ENCODE peak calls at places on chromosomes 6 and 20, in four cellular contexts. E is NCI-H524, X is transverse colon, G is iris pigment epithelial cell. W is an unnamed sample.

GRCh38 chr20:24723953-24724352 is 225.1 kb upstream of the CST7 start:
- DNase-seq in X (no peak), E (no peak), G (no peak), W (no peak)

GRCh38 chr6:41471064-41471895 is 74.9 kb upstream of the FOXP4 start:
- DNase-seq in G (no peak), X (no peak), E (no peak), W (no peak)

GRCh38 chr20:44776977-44777376 is 31.3 kb downstream of the KCNK15 start:
- DNase-seq in G (peak), E (no peak), X (no peak), W (no peak)

GRCh38 chr6:53585208-53585903 is 40.5 kb upstream of the GCLC start:
- DNase-seq in G (no peak), X (no peak), E (no peak), W (no peak)

GRCh38 chr20:23637282-23638221 is at the start of gene CST3:
- DNase-seq in E (peak), G (peak), X (peak), W (peak)

GRCh38 chr6:90411292-90411781 is 114.7 kb upstream of the BACH2 start:
- DNase-seq in G (peak), E (no peak), X (no peak), W (no peak)

GRCh38 chr20:14197097-14197496 is 140.3 kb downstream of the FLRT3 start:
- DNase-seq in X (no peak), E (no peak), G (peak), W (no peak)

GRCh38 chr6:20487669-20488375 is 46.4 kb upstream of the CDKAL1 start:
- DNase-seq in G (peak), X (no peak), E (no peak), W (no peak)

GRCh38 chr20:35276408-35276807 is 1.5 kb downstream of the MMP24OS start:
- DNase-seq in G (no peak), E (no peak), X (no peak), W (no peak)

GRCh38 chr6:10720229-10720959 is 2.5 kb upstream of the TMEM14C start:
- DNase-seq in E (no peak), G (peak), X (peak), W (peak)

GRCh38 chr20:50701055-50701963 is 10.0 kb upstream of the RIPOR3 start:
- DNase-seq in G (no peak), X (no peak), E (no peak), W (no peak)

GRCh38 chr6:69179681-69180080 is 544.6 kb downstream of the ADGRB3 start:
- DNase-seq in X (no peak), G (peak), E (no peak), W (no peak)

GRCh38 chr6:45566882-45567281 is 189.1 kb upstream of the SUPT3H start:
- DNase-seq in G (peak), X (no peak), E (no peak), W (peak)